ENCODE peak calls at places on chromosomes 11 and 22, in four cellular contexts. M is Peyer's patch, B is uterus, V is psoas muscle. A is an unnamed sample.

GRCh38 chr11:84019576-84020194 is 733.5 kb upstream of the CCDC90B start:
- DNase-seq in B (no peak), V (no peak), M (no peak), A (no peak)

GRCh38 chr11:74826901-74827300 is 78.3 kb downstream of the RNF169 start:
- DNase-seq in M (no peak), V (no peak), B (no peak), A (no peak)

GRCh38 chr11:116175707-116176106 is 597.1 kb downstream of the BUD13 start:
- DNase-seq in B (no peak), M (no peak), V (no peak), A (no peak)

GRCh38 chr11:120404495-120404894 is 68.3 kb downstream of the ARHGEF12 start:
- DNase-seq in V (no peak), M (no peak), B (no peak), A (no peak)

GRCh38 chr11:86637976-86638375 is 34.4 kb downstream of the ME3 start:
- DNase-seq in V (no peak), M (no peak), B (no peak), A (no peak)

GRCh38 chr11:125080531-125080911 is 17.4 kb downstream of the SLC37A2 start:
- DNase-seq in B (no peak), M (no peak), V (no peak), A (no peak)

GRCh38 chr11:47354913-47355282 is 2.4 kb upstream of the MYBPC3 start:
- DNase-seq in M (peak), B (peak), V (no peak), A (no peak)

GRCh38 chr11:11409916-11410315 is 56.9 kb upstream of the CSNK2A3 start:
- DNase-seq in M (no peak), V (no peak), B (no peak), A (no peak)

GRCh38 chr11:68471360-68472340 is 11.1 kb downstream of the PPP6R3 start:
- DNase-seq in M (no peak), V (no peak), B (no peak), A (no peak)

GRCh38 chr11:3043315-3043871 is 13.8 kb downstream of the CARS1 start:
- DNase-seq in V (peak), B (peak), M (no peak), A (peak)

GRCh38 chr11:14826580-14826979 is 65.5 kb downstream of the CYP2R1 start:
- DNase-seq in V (no peak), M (no peak), B (no peak), A (no peak)

GRCh38 chr11:84130646-84131427 is 844.7 kb upstream of the CCDC90B start:
- DNase-seq in M (no peak), V (no peak), B (no peak), A (no peak)

GRCh38 chr11:119727523-119728081 is 1.4 kb downstream of the NECTIN1 start:
- DNase-seq in M (peak), B (no peak), V (peak), A (no peak)

GRCh38 chr11:3834349-3835099 is 6.2 kb downstream of the RHOG start:
- DNase-seq in B (no peak), V (peak), M (peak), A (no peak)

GRCh38 chr22:35726398-35726797 is 8.7 kb downstream of the APOL5 start:
- DNase-seq in V (no peak), M (no peak), B (no peak), A (no peak)

GRCh38 chr11:107591446-107592236 is 694 bp downstream of the ELMOD1 start:
- DNase-seq in B (no peak), V (no peak), M (no peak), A (no peak)

GRCh38 chr11:8357891-8358566 is 94.4 kb upstream of the LMO1 start:
- DNase-seq in V (no peak), M (peak), B (no peak), A (no peak)

GRCh38 chr11:46120361-46120710 is 918 bp downstream of the PHF21A start:
- DNase-seq in B (peak), V (peak), M (no peak), A (no peak)

GRCh38 chr11:118156531-118157185 is 4.0 kb upstream of the SCN4B start:
- DNase-seq in M (no peak), V (no peak), B (no peak), A (no peak)

GRCh38 chr11:46237248-46238077 is 40.0 kb upstream of the CREB3L1 start:
- DNase-seq in M (peak), B (peak), V (peak), A (peak)

GRCh38 chr22:26320469-26320868 is 108.6 kb upstream of the ASPHD2 start:
- DNase-seq in B (no peak), M (no peak), V (no peak), A (no peak)

GRCh38 chr11:113167599-113167998 is 146.8 kb upstream of the TTC12 start:
- DNase-seq in B (no peak), V (no peak), M (no peak), A (peak)

GRCh38 chr11:59813364-59813763 is 2.8 kb upstream of the MRPL16 start:
- DNase-seq in M (no peak), B (no peak), V (no peak), A (no peak)

GRCh38 chr11:71426413-71426812 is 21.8 kb downstream of the DHCR7 start:
- DNase-seq in M (no peak), V (no peak), B (no peak), A (no peak)

GRCh38 chr22:38632528-38632927 is 23.7 kb downstream of the FAM227A start:
- DNase-seq in V (no peak), B (no peak), M (no peak), A (no peak)

GRCh38 chr11:11373934-11374333 is 20.9 kb upstream of the CSNK2A3 start:
- DNase-seq in M (no peak), B (no peak), V (no peak), A (no peak)

GRCh38 chr11:100404907-100405306 is 282.2 kb upstream of the ARHGAP42 start:
- DNase-seq in V (no peak), B (no peak), M (no peak), A (no peak)

GRCh38 chr22:44942056-44942455 is 67.7 kb downstream of the PHF21B start:
- DNase-seq in B (no peak), M (no peak), V (no peak), A (no peak)

GRCh38 chr11:70912226-70912840 is 340.0 kb downstream of the SHANK2 start:
- DNase-seq in B (no peak), V (no peak), M (no peak), A (no peak)

GRCh38 chr22:39664485-39665200 is 94.1 kb downstream of the CACNA1I start:
- DNase-seq in V (no peak), B (no peak), M (no peak), A (no peak)

GRCh38 chr11:37642321-37642720 is 1044.3 kb upstream of the RAG2 start:
- DNase-seq in V (no peak), M (no peak), B (no peak), A (no peak)

GRCh38 chr22:17951315-17951714 is 73.0 kb downstream of the MICAL3 start:
- DNase-seq in B (no peak), V (no peak), M (no peak), A (no peak)

GRCh38 chr22:17952273-17952801 is 72.0 kb downstream of the MICAL3 start:
- DNase-seq in M (no peak), B (no peak), V (no peak), A (peak)

GRCh38 chr22:17953147-17953546 is 71.2 kb downstream of the MICAL3 start:
- DNase-seq in B (no peak), V (no peak), M (no peak), A (no peak)

GRCh38 chr22:17948101-17948500 is 76.3 kb downstream of the MICAL3 start:
- DNase-seq in M (no peak), B (no peak), V (no peak), A (no peak)

GRCh38 chr22:17949926-17950473 is 74.4 kb downstream of the MICAL3 start:
- DNase-seq in V (no peak), B (no peak), M (no peak), A (no peak)
- H3K27ac ChIP-seq in V (peak), B (no peak), M (no peak), A (no peak)

GRCh38 chr22:20532256-20532993 is 25.0 kb downstream of the MED15 start:
- DNase-seq in M (no peak), B (no peak), V (no peak), A (no peak)

GRCh38 chr22:20533879-20534265 is 26.5 kb downstream of the MED15 start:
- DNase-seq in V (no peak), M (no peak), B (no peak), A (peak)

GRCh38 chr22:20531154-20531403 is 23.7 kb downstream of the MED15 start:
- DNase-seq in M (no peak), V (no peak), B (no peak), A (no peak)

GRCh38 chr22:20531404-20532181 is 24.2 kb downstream of the MED15 start:
- DNase-seq in B (peak), V (peak), M (peak), A (peak)

DNA sequence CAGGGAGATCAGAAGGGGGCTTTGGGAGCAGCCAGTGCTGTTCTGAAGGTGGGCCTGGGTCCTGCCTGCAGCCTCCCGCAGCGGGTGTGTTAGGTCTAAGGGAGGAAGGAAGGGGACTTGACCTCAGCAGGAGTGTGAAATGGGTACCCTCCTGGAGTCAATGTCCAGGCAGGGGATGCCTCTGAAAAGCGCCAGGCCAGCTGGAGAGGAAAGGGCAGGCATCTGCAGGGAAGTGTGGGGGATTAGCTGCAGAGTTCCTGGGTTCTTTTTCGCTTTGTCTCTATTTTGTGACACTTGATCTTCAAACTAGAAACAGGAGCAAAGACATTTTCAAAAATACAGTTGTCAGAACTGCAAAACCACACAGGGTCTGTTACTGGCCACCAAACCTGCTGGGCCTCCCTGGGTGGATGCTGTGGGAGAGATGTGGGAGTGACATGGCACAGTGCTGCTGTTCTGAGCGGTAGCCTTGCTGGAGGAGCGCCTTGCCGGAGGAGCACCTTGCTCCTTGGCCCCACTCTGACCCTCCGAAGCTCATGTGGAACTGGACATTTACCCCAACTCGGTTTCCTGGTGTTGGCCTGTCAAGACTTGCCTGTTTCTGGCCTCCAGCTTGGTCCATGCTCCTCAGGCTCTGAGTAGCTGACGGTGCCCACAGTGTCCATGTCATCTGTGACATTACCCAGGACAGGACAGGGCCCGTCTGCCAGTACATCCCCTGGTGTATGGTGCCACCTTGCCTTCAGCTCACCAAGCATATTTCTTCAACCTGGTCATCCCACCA is 25.9 kb downstream of the MED15 start:
- DNase-seq in M (no peak), B (no peak), V (no peak), A (no peak)
- TF ChIP-seq CTCF in M (no peak), B (no peak), V (no peak), A (no peak)

GRCh38 chr22:46619240-46619829 is 851 bp upstream of the GRAMD4 start:
- DNase-seq in M (no peak), V (no peak), B (no peak), A (no peak)

GRCh38 chr22:46618104-46618647 is 2.0 kb upstream of the GRAMD4 start:
- DNase-seq in V (no peak), B (no peak), M (no peak), A (no peak)

GRCh38 chr22:46620588-46621242 is 529 bp downstream of the GRAMD4 start:
- DNase-seq in M (no peak), V (no peak), B (no peak), A (no peak)

GRCh38 chr22:46618667-46619066 is 1.5 kb upstream of the GRAMD4 start:
- DNase-seq in V (no peak), M (no peak), B (no peak), A (no peak)

DNA sequence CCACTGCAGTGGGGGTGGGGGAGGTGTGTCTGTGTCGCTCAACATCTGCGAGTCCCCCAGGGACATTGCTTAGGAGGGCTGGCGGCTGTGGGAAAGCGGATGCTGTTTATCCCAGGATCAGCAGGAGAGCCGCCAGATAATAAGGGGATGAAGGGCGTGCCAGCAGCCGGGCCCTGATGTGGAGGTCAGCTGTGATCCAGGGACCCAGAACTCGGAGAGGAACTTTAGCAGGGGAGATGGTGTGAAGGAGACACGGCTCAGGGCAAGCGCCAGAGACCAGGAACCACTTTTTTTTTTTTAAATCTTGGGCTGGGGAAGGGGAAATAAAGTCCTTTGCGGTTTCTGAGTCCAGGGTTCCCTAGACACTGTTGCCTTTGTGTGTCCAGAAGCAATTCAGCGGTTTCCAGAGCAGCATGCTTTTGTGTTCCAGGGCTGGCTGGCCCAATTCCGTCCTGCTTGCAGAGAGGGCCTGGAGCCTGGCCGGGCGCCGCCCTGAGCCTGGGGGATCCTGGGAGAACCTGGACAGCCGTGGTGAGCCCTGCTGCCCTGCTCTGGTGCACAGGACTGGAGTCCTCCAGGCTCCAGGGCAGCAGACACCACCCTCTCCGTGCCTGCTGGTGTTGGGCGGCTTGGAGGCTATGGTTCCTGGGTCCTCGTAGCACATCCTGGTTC is at the start of gene GRAMD4:
- DNase-seq in M (no peak), V (peak), B (no peak), A (peak)
- H3K27ac ChIP-seq in M (peak), V (peak), B (peak), A (peak)

GRCh38 chr11:69662021-69662698 is 13.0 kb downstream of the LTO1 start:
- DNase-seq in V (peak), M (no peak), B (no peak), A (peak)
- TF ChIP-seq CTCF in V (no peak), M (no peak), B (no peak), A (no peak)

GRCh38 chr11:128625766-128626165 is 38.4 kb upstream of the ETS1 start:
- DNase-seq in B (no peak), M (no peak), V (no peak), A (no peak)

GRCh38 chr11:128627666-128628342 is 40.4 kb upstream of the ETS1 start:
- DNase-seq in B (no peak), V (no peak), M (no peak), A (no peak)

GRCh38 chr11:128626913-128627665 is 39.7 kb upstream of the ETS1 start:
- DNase-seq in V (no peak), B (no peak), M (no peak), A (no peak)

GRCh38 chr11:128624269-128625170 is 37.2 kb upstream of the ETS1 start:
- DNase-seq in V (no peak), M (peak), B (no peak), A (no peak)

GRCh38 chr11:128625316-128625715 is 38.0 kb upstream of the ETS1 start:
- DNase-seq in V (no peak), M (no peak), B (no peak), A (no peak)
- H3K27ac ChIP-seq in V (no peak), M (peak), B (no peak), A (no peak)

A was measured in dorsolateral prefrontal cortex.